ENCODE peak calls at places on chromosomes 13 and 19, in five cellular contexts. V is K562, O is H1, U is HCT116, X is SK-N-SH. I is an unnamed sample.
A peak's percentile ranks its signal among the peaks of the same experiment; 100 is the strongest.

GRCh38 chr13:29849731-29850212 is 645 bp downstream of the UBL3 start:
- DNase-seq in U (no peak), X (peak; percentile 70), V (peak; percentile 12), O (peak; percentile 56), I (peak; percentile 54)

GRCh38 chr13:97339019-97339988 is 94.7 kb upstream of the RAP2A start:
- DNase-seq in O (no peak), X (no peak), U (no peak), V (no peak), I (no peak)

GRCh38 chr19:8698433-8699063 is at the start of gene ACTL9:
- DNase-seq in O (no peak), U (no peak), X (no peak), V (no peak), I (no peak)

GRCh38 chr19:58330458-58330857 is 3.7 kb downstream of the ZSCAN22 start:
- DNase-seq in O (no peak), V (peak; percentile 49), U (no peak), X (no peak), I (no peak)

GRCh38 chr19:31014668-31015067 is 334.6 kb downstream of the TSHZ3 start:
- DNase-seq in O (no peak), U (no peak), V (no peak), X (no peak), I (no peak)

GRCh38 chr19:48508729-48509310 is 2.8 kb downstream of the LMTK3 start:
- DNase-seq in O (no peak), X (no peak), U (no peak), V (no peak), I (no peak)

GRCh38 chr13:48600374-48601364 is 53.1 kb upstream of the CYSLTR2 start:
- DNase-seq in U (no peak), O (no peak), X (no peak), V (no peak), I (no peak)

GRCh38 chr19:42426643-42427042 is 545 bp downstream of the LIPE start:
- DNase-seq in O (no peak), U (no peak), V (no peak), X (no peak), I (no peak)

GRCh38 chr13:32381539-32381938 is 46.4 kb downstream of the N4BP2L1 start:
- DNase-seq in V (no peak), U (peak; percentile 2), O (no peak), X (peak; percentile 9), I (no peak)

GRCh38 chr19:47509973-47510372 is 4.9 kb downstream of the NAPA start:
- DNase-seq in X (no peak), V (no peak), O (no peak), U (no peak), I (no peak)

GRCh38 chr19:41548954-41549688 is 26.8 kb upstream of the CEACAM21 start:
- DNase-seq in X (no peak), O (no peak), U (no peak), V (no peak), I (no peak)

GRCh38 chr19:52270266-52270885 is 989 bp downstream of the ZNF766 start:
- DNase-seq in V (peak; percentile 23), X (peak; percentile 64), U (no peak), O (peak; percentile 47), I (peak; percentile 11)

GRCh38 chr13:95677564-95678386 is 836 bp downstream of the DNAJC3 start:
- DNase-seq in X (no peak), O (no peak), V (no peak), U (no peak), I (no peak)

GRCh38 chr13:113196970-113197737 is 11.3 kb downstream of the PCID2 start:
- DNase-seq in U (no peak), V (no peak), O (no peak), X (no peak), I (no peak)

GRCh38 chr13:24217601-24218281 is 57.2 kb downstream of the SPATA13 start:
- DNase-seq in U (no peak), O (no peak), X (no peak), V (no peak), I (no peak)

GRCh38 chr13:37490176-37490575 is 108.4 kb downstream of the POSTN start:
- DNase-seq in O (no peak), V (no peak), U (no peak), X (no peak), I (no peak)

GRCh38 chr19:46115396-46116109 is 8.9 kb downstream of the IGFL3 start:
- DNase-seq in U (peak; percentile 33), O (no peak), X (peak; percentile 4), V (no peak), I (no peak)

GRCh38 chr13:66069570-66069969 is 1160.6 kb downstream of the PCDH9 start:
- DNase-seq in O (no peak), V (peak; percentile 8), U (no peak), X (no peak), I (no peak)

GRCh38 chr13:66074018-66074615 is 1156.0 kb downstream of the PCDH9 start:
- DNase-seq in V (no peak), X (no peak), U (no peak), O (no peak), I (no peak)

GRCh38 chr13:66068683-66069082 is 1161.5 kb downstream of the PCDH9 start:
- DNase-seq in X (no peak), O (no peak), V (no peak), U (no peak), I (no peak)

GRCh38 chr13:66071018-66071417 is 1159.1 kb downstream of the PCDH9 start:
- DNase-seq in U (no peak), X (no peak), O (no peak), V (no peak), I (no peak)

GRCh38 chr13:66071608-66072007 is 1158.5 kb downstream of the PCDH9 start:
- DNase-seq in X (no peak), O (no peak), U (no peak), V (no peak), I (no peak)
- TF ChIP-seq JUND in X (no peak), O (no peak), U (no peak), V (no peak), I (no peak)

DNA sequence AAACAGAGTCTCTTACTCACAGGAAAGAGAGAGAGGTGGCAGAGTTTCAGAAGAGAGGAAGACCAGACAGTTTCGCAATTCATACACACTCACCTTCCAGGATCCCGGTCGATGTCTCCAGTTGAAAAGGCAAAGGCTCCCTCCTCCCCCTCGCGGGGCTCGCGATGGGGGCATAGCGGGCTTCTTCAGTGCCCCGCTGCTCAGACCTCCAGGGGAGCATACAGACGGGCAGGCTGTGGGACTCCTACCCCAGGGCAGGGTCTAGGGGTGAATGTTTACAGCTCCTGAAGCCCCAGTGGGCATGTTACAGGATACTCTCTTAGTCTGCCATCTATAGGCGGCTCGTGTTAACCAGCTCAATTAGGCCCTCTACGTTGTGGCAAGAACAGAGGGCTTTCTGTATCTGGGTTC is 139.2 kb downstream of the SLITRK5 start:
- DNase-seq in V (no peak), U (no peak), O (peak; percentile 71), X (no peak), I (peak; percentile 82)
- TF ChIP-seq JUND in V (no peak), U (no peak), O (no peak), X (no peak), I (no peak)

GRCh38 chr19:35120492-35120891 is 4.9 kb downstream of the FXYD3 start:
- DNase-seq in X (no peak), O (no peak), U (no peak), V (no peak), I (no peak)
- TF ChIP-seq JUND in X (no peak), O (no peak), U (no peak), V (no peak), I (no peak)

GRCh38 chr19:1259873-1260748 is 9.0 kb upstream of the CIRBP start:
- DNase-seq in V (no peak), U (no peak), O (no peak), X (no peak), I (no peak)
- TF ChIP-seq JUND in V (no peak), U (no peak), O (no peak), X (no peak), I (no peak)

I was measured in T47D.